ENCODE peak calls at places on chromosomes 13 and 19, in six cellular contexts. B is right atrium auricular region, G is substantia nigra, W is cardiac muscle cell, L is heart left ventricle, D is smooth muscle cell of the brain vasculature. I is an unnamed sample.

GRCh38 chr19:9958451-9958850 is 22.1 kb upstream of the OLFM2 start:
- DNase-seq in D (no peak), W (no peak), L (no peak), G (no peak), B (no peak), I (no peak)

GRCh38 chr13:96771501-96772367 is 222.5 kb downstream of the OXGR1 start:
- DNase-seq in W (no peak), L (no peak), D (no peak), G (no peak), B (no peak), I (no peak)

GRCh38 chr19:12884926-12885748 is 1.9 kb downstream of the KLF1 start:
- DNase-seq in W (peak), L (peak), B (no peak), G (peak), D (no peak), I (peak)

GRCh38 chr19:13526552-13526951 is 20.3 kb upstream of the CACNA1A start:
- DNase-seq in B (no peak), G (no peak), W (peak), L (no peak), D (no peak), I (no peak)

GRCh38 chr13:71865858-71866172 is 1.2 kb downstream of the DACH1 start:
- DNase-seq in B (no peak), L (peak), D (no peak), W (no peak), G (no peak), I (no peak)

GRCh38 chr13:49806126-49806536 is 13.6 kb upstream of the KPNA3 start:
- DNase-seq in L (no peak), D (no peak), G (no peak), W (no peak), B (no peak), I (no peak)

GRCh38 chr19:21202865-21203494 is 61.1 kb downstream of the ZNF431 start:
- DNase-seq in L (no peak), W (peak), B (no peak), D (no peak), G (peak), I (peak)

GRCh38 chr13:33611016-33611805 is 206.7 kb upstream of the RFC3 start:
- DNase-seq in L (peak), B (peak), D (peak), W (no peak), G (peak), I (peak)

GRCh38 chr19:5621311-5621944 is 1.1 kb downstream of the SAFB2 start:
- DNase-seq in L (no peak), D (no peak), W (no peak), G (peak), B (no peak), I (no peak)

GRCh38 chr13:33265133-33265532 is 20.4 kb downstream of the STARD13 start:
- DNase-seq in D (no peak), W (no peak), G (no peak), B (no peak), L (no peak), I (no peak)

GRCh38 chr19:45215391-45216191 is 29.6 kb downstream of the EXOC3L2 start:
- DNase-seq in B (no peak), G (no peak), W (peak), D (no peak), L (peak), I (no peak)

GRCh38 chr19:56765107-56765506 is 75.4 kb downstream of the PEG3 start:
- DNase-seq in L (peak), G (peak), B (peak), W (no peak), D (no peak), I (peak)

GRCh38 chr19:29404951-29405727 is 120.7 kb upstream of the VSTM2B start:
- DNase-seq in D (no peak), B (no peak), L (no peak), G (no peak), W (peak), I (peak)

GRCh38 chr19:41226053-41226873 is 7.2 kb downstream of the AXL start:
- DNase-seq in B (peak), L (peak), D (no peak), G (peak), W (peak), I (peak)

GRCh38 chr13:27170521-27171243 is 929 bp downstream of the USP12 start:
- DNase-seq in G (peak), D (no peak), L (peak), B (no peak), W (peak), I (peak)